ENCODE peak calls at places on chromosomes 2 and 18, in six cellular contexts. K is GDM1, W is heart right ventricle, Q is HCEC 1CT, Z is iPS-NIHi11, U is SIG-M5. H is an unnamed sample.

GRCh38 chr2:127661072-127661618 is 14.2 kb downstream of the LIMS2 start:
- DNase-seq in W (no peak), Q (no peak), Z (no peak), K (no peak), U (no peak), H (no peak)

GRCh38 chr2:37779123-37779522 is 107.7 kb upstream of the CDC42EP3 start:
- DNase-seq in U (no peak), Z (no peak), Q (no peak), K (no peak), W (no peak), H (no peak)

GRCh38 chr2:129606496-129607270 is 372.8 kb upstream of the RAB6C start:
- DNase-seq in Z (peak; percentile 38), U (no peak), W (no peak), K (no peak), Q (no peak), H (no peak)

GRCh38 chr2:196606516-196606915 is 33.0 kb upstream of the CCDC150 start:
- DNase-seq in K (no peak), U (no peak), W (no peak), Q (no peak), Z (no peak), H (no peak)

GRCh38 chr2:231928901-231929725 is 2.9 kb upstream of the NPPC start:
- DNase-seq in K (no peak), Z (no peak), Q (no peak), W (no peak), U (no peak), H (no peak)

GRCh38 chr2:5234563-5234962 is 457.6 kb upstream of the SOX11 start:
- DNase-seq in Q (no peak), Z (no peak), K (no peak), W (no peak), U (no peak), H (no peak)

GRCh38 chr18:35991696-35992095 is 19.2 kb downstream of the RMP24 start:
- DNase-seq in Z (no peak), U (no peak), Q (no peak), K (no peak), W (no peak), H (no peak)

GRCh38 chr2:97788986-97789644 is 75.7 kb downstream of the ZAP70 start:
- DNase-seq in Q (no peak), W (no peak), Z (no peak), U (no peak), K (no peak), H (no peak)

GRCh38 chr2:130841741-130842365 is 5.1 kb downstream of the ARHGEF4 start:
- DNase-seq in K (no peak), Q (no peak), Z (no peak), W (no peak), U (no peak), H (no peak)

GRCh38 chr2:138245309-138245708 is 256.3 kb upstream of the SPOPL start:
- DNase-seq in U (no peak), Z (no peak), W (no peak), Q (no peak), K (no peak), H (no peak)

GRCh38 chr18:46148810-46149209 is 44.6 kb downstream of the HAUS1 start:
- DNase-seq in W (peak; percentile 29), U (no peak), Q (peak; percentile 60), K (peak; percentile 18), Z (peak; percentile 69), H (peak; percentile 64)

GRCh38 chr2:12502759-12503158 is 214.0 kb upstream of the TRIB2 start:
- DNase-seq in K (no peak), W (no peak), Q (peak; percentile 56), U (no peak), Z (no peak), H (peak; percentile 83)

H was measured in fibroblast of mammary gland.